ENCODE peak calls at places on chromosome 12, in five cellular contexts. N is T-helper 2 cell; P is activated CD4-positive, CD25-positive, alpha-beta regulatory T cell treated with anti-CD3 and anti-CD28 coated beads, Interleukin-2, amount 50 U/mL, for 16 hours; B is GM23248; K is HFFc6. X is an unnamed sample.

GRCh38 chr12:67988600-67988999 is 647 bp upstream of the IFNG-AS1 start:
- DNase-seq in N (no peak), P (no peak), B (no peak), K (no peak), X (no peak)

GRCh38 chr12:93094988-93095737 is 166.1 kb upstream of the EEA1 start:
- DNase-seq in N (no peak), P (no peak), B (no peak), K (no peak), X (no peak)

GRCh38 chr12:29309320-29309902 is 71.6 kb downstream of the ERGIC2 start:
- DNase-seq in N (no peak), P (no peak), B (peak; percentile 47), K (peak; percentile 17), X (peak; percentile 49)

GRCh38 chr12:30314506-30315100 is 381.1 kb downstream of the IPO8 start:
- DNase-seq in N (no peak), P (no peak), B (no peak), K (no peak), X (no peak)

GRCh38 chr12:129911437-129912049 is 7.7 kb upstream of the TMEM132D start:
- DNase-seq in N (no peak), P (no peak), B (peak; percentile 51), K (no peak), X (peak; percentile 16)

GRCh38 chr12:65528127-65528526 is 249.6 kb downstream of the MSRB3 start:
- DNase-seq in N (no peak), P (no peak), B (no peak), K (no peak), X (no peak)

GRCh38 chr12:88706286-88706685 is 126.0 kb upstream of the KITLG start:
- DNase-seq in N (no peak), P (no peak), B (peak; percentile 25), K (no peak), X (peak; percentile 51)

GRCh38 chr12:55051197-55051920 is 31.6 kb downstream of the NEUROD4 start:
- DNase-seq in N (no peak), P (no peak), B (no peak), K (no peak), X (peak; percentile 5)

GRCh38 chr12:30515351-30515750 is 180.3 kb downstream of the IPO8 start:
- DNase-seq in N (no peak), P (no peak), B (peak; percentile 2), K (no peak), X (peak; percentile 45)

GRCh38 chr12:110039085-110039807 is 9.1 kb downstream of the C12orf76 start:
- DNase-seq in N (no peak), P (peak; percentile 1), B (peak; percentile 96), K (peak; percentile 96), X (peak; percentile 93)

GRCh38 chr12:67910360-67911292 is 78.6 kb upstream of the IFNG-AS1 start:
- DNase-seq in N (no peak), P (no peak), B (peak; percentile 95), K (peak; percentile 98), X (peak; percentile 98)

GRCh38 chr12:5456906-5457305 is 25.0 kb downstream of the NTF3 start:
- DNase-seq in N (no peak), P (no peak), B (peak; percentile 68), K (peak; percentile 73), X (no peak)

GRCh38 chr12:67663121-67663520 is 14.6 kb downstream of the DYRK2 start:
- DNase-seq in N (no peak), P (no peak), B (peak; percentile 89), K (peak; percentile 90), X (peak; percentile 93)

GRCh38 chr12:102806110-102806509 is 110.9 kb downstream of the PAH start:
- DNase-seq in N (no peak), P (no peak), B (no peak), K (no peak), X (no peak)

GRCh38 chr12:69837191-69838085 is 12.4 kb downstream of the MYRFL start:
- DNase-seq in N (no peak), P (no peak), B (no peak), K (no peak), X (no peak)

GRCh38 chr12:92111256-92111655 is 34.4 kb downstream of the BTG1 start:
- DNase-seq in N (no peak), P (no peak), B (no peak), K (no peak), X (no peak)

GRCh38 chr12:115916910-115917668 is 360.4 kb downstream of the MED13L start:
- DNase-seq in N (peak; percentile 61), P (peak; percentile 50), B (peak; percentile 36), K (no peak), X (no peak)

GRCh38 chr12:53468286-53468685 is 16.4 kb downstream of the PCBP2 start:
- DNase-seq in N (no peak), P (no peak), B (no peak), K (no peak), X (no peak)

GRCh38 chr12:121132601-121133481 is at the start of gene P2RX7:
- DNase-seq in N (no peak), P (no peak), B (peak; percentile 91), K (peak; percentile 34), X (peak; percentile 58)

GRCh38 chr12:75779891-75780501 is 251.6 kb downstream of the PHLDA1 start:
- DNase-seq in N (no peak), P (no peak), B (no peak), K (no peak), X (no peak)

GRCh38 chr12:131853832-131854797 is 25.9 kb downstream of the MMP17 start:
- DNase-seq in N (no peak), P (no peak), B (no peak), K (no peak), X (no peak)

GRCh38 chr12:108700833-108701450 is 30.4 kb downstream of the CORO1C start:
- DNase-seq in N (no peak), P (no peak), B (peak; percentile 31), K (no peak), X (peak; percentile 34)

GRCh38 chr12:122420471-122421262 is 1.8 kb downstream of the CLIP1 start:
- DNase-seq in N (no peak), P (no peak), B (no peak), K (no peak), X (peak; percentile 23)

GRCh38 chr12:68890701-68891113 is 42.3 kb downstream of the CPM start:
- DNase-seq in N (no peak), P (no peak), B (no peak), K (no peak), X (no peak)

GRCh38 chr12:123715151-123715676 is 3.1 kb downstream of the ATP6V0A2 start:
- DNase-seq in N (no peak), P (no peak), B (peak; percentile 21), K (no peak), X (peak; percentile 10)

GRCh38 chr12:57367121-57367520 is 63.7 kb downstream of the R3HDM2 start:
- DNase-seq in N (no peak), P (no peak), B (no peak), K (no peak), X (no peak)

GRCh38 chr12:28130625-28131598 is 59.3 kb upstream of the CCDC91 start:
- DNase-seq in N (no peak), P (no peak), B (peak; percentile 96), K (peak; percentile 97), X (peak; percentile 96)

X was measured in fibroblast of mammary gland.